ENCODE peak calls at places on chromosomes 6 and 20, in five cellular contexts. F is Daoy; B is HFF-Myc; C is A549; I is activated naive CD8-positive, alpha-beta T cell treated with anti-CD3 and anti-CD28 coated beads, Interleukin-2, amount 50 U/mL, for 24 hours. G is an unnamed sample.

GRCh38 chr6:36836091-36836770 is 3.0 kb downstream of the CPNE5 start:
- DNase-seq in C (no peak), I (no peak), B (no peak), F (no peak), G (no peak)

GRCh38 chr6:11586574-11586973 is 49.0 kb downstream of the TMEM170B start:
- DNase-seq in F (peak), B (peak), C (peak), I (no peak), G (no peak)

GRCh38 chr20:40449144-40449543 is 239.9 kb downstream of the MAFB start:
- DNase-seq in B (no peak), I (no peak), F (no peak), C (no peak), G (no peak)

GRCh38 chr6:115882771-115883170 is 177.9 kb downstream of the FRK start:
- DNase-seq in F (no peak), C (no peak), B (no peak), I (no peak), G (no peak)

GRCh38 chr6:292506-293184 is 358 bp downstream of the DUSP22 start:
- DNase-seq in F (peak), C (peak), I (peak), B (no peak), G (no peak)

GRCh38 chr6:14596410-14596809 is 478.8 kb downstream of the CD83 start:
- DNase-seq in C (peak), B (peak), F (peak), I (peak), G (no peak)

GRCh38 chr6:147220345-147220744 is 16.1 kb downstream of the STXBP5 start:
- DNase-seq in C (no peak), F (no peak), I (no peak), B (no peak), G (no peak)

GRCh38 chr20:19944772-19945459 is 72.2 kb upstream of the NAA20 start:
- DNase-seq in C (no peak), F (no peak), B (no peak), I (peak), G (no peak)

GRCh38 chr6:34586327-34587040 is 30.4 kb upstream of the SPDEF start:
- DNase-seq in F (no peak), B (no peak), I (no peak), C (no peak), G (no peak)

GRCh38 chr6:33837971-33838665 is 34.3 kb upstream of the MLN start:
- DNase-seq in C (no peak), I (no peak), F (no peak), B (no peak), G (no peak)